ENCODE peak calls at places on chromosomes 2 and 18, in ten cellular contexts. N is bronchial epithelial cell, M is left ventricle myocardium inferior, E is PC-9, C is H7, J is Karpas-422, V is ovary, T is neural progenitor cell, S is lung, L is right atrium auricular region. X is an unnamed sample.

GRCh38 chr2:43210467-43211303 is 15.7 kb downstream of the ZFP36L2 start:
- DNase-seq in N (peak; percentile 12), V (peak; percentile 86), T (no peak), E (no peak), M (peak; percentile 61), J (no peak), C (no peak), S (peak; percentile 40), L (no peak), X (no peak)

GRCh38 chr2:64538764-64539433 is 14.8 kb downstream of the AFTPH start:
- DNase-seq in T (no peak), M (no peak), C (no peak), S (no peak), L (no peak), V (no peak), J (no peak), N (no peak), E (no peak), X (no peak)

GRCh38 chr2:88658318-88658717 is 31.1 kb upstream of the EIF2AK3 start:
- DNase-seq in C (no peak), L (no peak), V (no peak), N (peak; percentile 71), E (peak; percentile 56), T (no peak), M (no peak), J (no peak), S (no peak), X (no peak)

GRCh38 chr2:192010073-192010472 is 163.2 kb upstream of the CAVIN2 start:
- DNase-seq in J (no peak), S (no peak), N (no peak), V (no peak), L (no peak), M (no peak), C (no peak), T (no peak), E (no peak), X (no peak)

GRCh38 chr18:26335139-26335933 is 109.1 kb downstream of the TAF4B start:
- DNase-seq in E (no peak), S (no peak), L (no peak), C (no peak), M (no peak), V (no peak), T (no peak), J (no peak), N (no peak), X (peak; percentile 44)

GRCh38 chr2:102872388-102872787 is 110.6 kb downstream of the TMEM182 start:
- DNase-seq in J (no peak), T (no peak), E (no peak), L (no peak), V (no peak), M (no peak), C (no peak), S (no peak), N (no peak), X (no peak)

GRCh38 chr2:42748846-42749245 is 15.1 kb downstream of the OXER1 start:
- DNase-seq in S (no peak), V (no peak), M (no peak), E (no peak), J (no peak), N (no peak), C (no peak), L (no peak), T (no peak), X (no peak)

GRCh38 chr2:9984861-9985480 is 33.5 kb downstream of the GRHL1 start:
- DNase-seq in C (no peak), S (no peak), E (no peak), M (no peak), V (no peak), L (no peak), T (no peak), J (no peak), N (peak; percentile 27), X (peak; percentile 68)

GRCh38 chr2:218878486-218878885 is 2.2 kb upstream of the WNT10A start:
- DNase-seq in E (no peak), S (no peak), N (no peak), L (no peak), T (no peak), M (peak; percentile 13), C (no peak), V (no peak), J (no peak), X (no peak)

GRCh38 chr2:218879881-218880748 is 537 bp upstream of the WNT10A start:
- DNase-seq in J (peak; percentile 60), C (peak; percentile 91), L (no peak), N (no peak), V (no peak), S (no peak), T (no peak), E (no peak), M (no peak), X (no peak)

GRCh38 chr2:218877891-218878290 is 2.8 kb upstream of the WNT10A start:
- DNase-seq in S (no peak), C (no peak), M (peak; percentile 7), E (no peak), N (no peak), L (no peak), J (no peak), T (peak; percentile 50), V (peak; percentile 17), X (no peak)

GRCh38 chr2:218877331-218877730 is 3.3 kb upstream of the WNT10A start:
- DNase-seq in S (no peak), N (no peak), M (peak; percentile 5), C (no peak), E (no peak), L (no peak), V (peak; percentile 3), J (no peak), T (no peak), X (no peak)

GRCh38 chr2:218878941-218879761 is 1.5 kb upstream of the WNT10A start:
- DNase-seq in E (no peak), L (no peak), J (no peak), V (no peak), T (peak; percentile 76), C (peak; percentile 68), M (peak; percentile 12), S (no peak), N (no peak), X (no peak)
- H3K27me3 ChIP-seq in E (no peaks in the 10 kb centered on the region), L (peaks cover 18% of the 10 kb centered on the region), J (no peaks in the 10 kb centered on the region), V (no peaks in the 10 kb centered on the region), T (peaks cover 100% of the 10 kb centered on the region), C (peaks cover 99% of the 10 kb centered on the region), M (peaks cover 100% of the 10 kb centered on the region), S (peaks cover 10% of the 10 kb centered on the region), N (peaks cover 6% of the 10 kb centered on the region), X (peaks cover 61% of the 10 kb centered on the region)

DNA sequence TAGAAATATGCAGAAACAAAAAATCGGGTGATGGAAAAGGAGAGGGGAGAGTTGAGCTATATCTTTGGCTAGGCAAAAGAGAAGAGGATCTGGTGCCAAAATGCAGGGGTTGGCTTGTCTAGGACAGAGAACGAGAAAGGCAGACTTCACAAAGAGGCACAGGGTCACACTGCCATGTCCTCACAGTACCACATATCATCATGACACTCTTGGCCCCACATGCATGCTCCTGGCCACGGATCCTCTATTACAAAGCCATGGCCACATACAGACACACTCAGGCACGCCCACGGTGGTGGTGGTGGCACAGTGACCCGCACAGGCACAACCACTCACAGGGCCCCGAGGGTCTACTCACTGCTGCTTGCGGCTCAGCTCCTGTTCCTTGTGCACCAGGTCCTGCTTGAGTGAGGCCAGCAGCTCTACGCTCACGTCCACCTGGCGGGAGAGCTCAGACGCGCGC is 15.9 kb downstream of the FBXO41 start:
- DNase-seq in N (no peak), L (no peak), S (no peak), M (no peak), V (no peak), E (no peak), J (no peak), T (no peak), C (no peak), X (no peak)
- H3K4me3 ChIP-seq in N (peak overlapping the region; percentile 40), L (no peak overlapping the region), S (no peak overlapping the region), M (peak overlapping the region; percentile 45), V (no peak overlapping the region), E (no peak overlapping the region), J (no peak overlapping the region), T (peak overlapping the region; percentile 32), C (peak overlapping the region; percentile 59), X (no peak overlapping the region)

GRCh38 chr2:218962859-218963492 is 3.5 kb downstream of the CDK5R2 start:
- DNase-seq in L (no peak), E (no peak), V (peak; percentile 68), S (peak; percentile 60), N (peak; percentile 75), M (peak; percentile 66), T (peak; percentile 98), C (peak; percentile 92), J (peak; percentile 56), X (no peak)

GRCh38 chr2:218961229-218961628 is 1.8 kb downstream of the CDK5R2 start:
- DNase-seq in J (no peak), L (no peak), V (no peak), M (no peak), E (no peak), C (no peak), S (no peak), T (no peak), N (no peak), X (no peak)

GRCh38 chr2:218960196-218961165 is 1.0 kb downstream of the CDK5R2 start:
- DNase-seq in E (no peak), T (peak; percentile 56), V (no peak), M (no peak), N (no peak), C (peak; percentile 73), J (no peak), S (no peak), L (no peak), X (no peak)

GRCh38 chr2:218963597-218963996 is 4.1 kb downstream of the CDK5R2 start:
- DNase-seq in E (no peak), L (no peak), C (no peak), V (no peak), S (no peak), N (peak; percentile 47), J (no peak), M (no peak), T (peak; percentile 62), X (no peak)

GRCh38 chr2:218961651-218962570 is 2.4 kb downstream of the CDK5R2 start:
- DNase-seq in T (peak; percentile 75), M (no peak), E (no peak), J (no peak), L (no peak), N (no peak), V (no peak), C (peak; percentile 90), S (no peak), X (no peak)
- H3K27me3 ChIP-seq in T (peaks cover 67% of the 10 kb centered on the region), M (peaks cover 100% of the 10 kb centered on the region), E (no peaks in the 10 kb centered on the region), J (no peaks in the 10 kb centered on the region), L (peaks cover 49% of the 10 kb centered on the region), N (peaks cover 20% of the 10 kb centered on the region), V (no peaks in the 10 kb centered on the region), C (peaks cover 54% of the 10 kb centered on the region), S (peaks cover 43% of the 10 kb centered on the region), X (peaks cover 37% of the 10 kb centered on the region)

GRCh38 chr2:99645960-99646359 is 156.1 kb upstream of the REV1 start:
- DNase-seq in T (no peak), J (no peak), M (no peak), N (no peak), C (no peak), L (no peak), E (no peak), V (no peak), S (no peak), X (no peak)

GRCh38 chr2:99651930-99652670 is 162.3 kb upstream of the REV1 start:
- DNase-seq in V (no peak), S (no peak), L (no peak), N (peak; percentile 40), T (no peak), E (no peak), M (no peak), C (no peak), J (no peak), X (no peak)

GRCh38 chr2:99643824-99644787 is 154.3 kb upstream of the REV1 start:
- DNase-seq in M (no peak), T (no peak), J (no peak), S (no peak), L (no peak), C (no peak), N (no peak), E (no peak), V (no peak), X (no peak)

GRCh38 chr2:99648906-99649606 is 159.2 kb upstream of the REV1 start:
- DNase-seq in T (no peak), L (no peak), J (no peak), S (no peak), N (no peak), E (no peak), M (no peak), C (no peak), V (no peak), X (no peak)

DNA sequence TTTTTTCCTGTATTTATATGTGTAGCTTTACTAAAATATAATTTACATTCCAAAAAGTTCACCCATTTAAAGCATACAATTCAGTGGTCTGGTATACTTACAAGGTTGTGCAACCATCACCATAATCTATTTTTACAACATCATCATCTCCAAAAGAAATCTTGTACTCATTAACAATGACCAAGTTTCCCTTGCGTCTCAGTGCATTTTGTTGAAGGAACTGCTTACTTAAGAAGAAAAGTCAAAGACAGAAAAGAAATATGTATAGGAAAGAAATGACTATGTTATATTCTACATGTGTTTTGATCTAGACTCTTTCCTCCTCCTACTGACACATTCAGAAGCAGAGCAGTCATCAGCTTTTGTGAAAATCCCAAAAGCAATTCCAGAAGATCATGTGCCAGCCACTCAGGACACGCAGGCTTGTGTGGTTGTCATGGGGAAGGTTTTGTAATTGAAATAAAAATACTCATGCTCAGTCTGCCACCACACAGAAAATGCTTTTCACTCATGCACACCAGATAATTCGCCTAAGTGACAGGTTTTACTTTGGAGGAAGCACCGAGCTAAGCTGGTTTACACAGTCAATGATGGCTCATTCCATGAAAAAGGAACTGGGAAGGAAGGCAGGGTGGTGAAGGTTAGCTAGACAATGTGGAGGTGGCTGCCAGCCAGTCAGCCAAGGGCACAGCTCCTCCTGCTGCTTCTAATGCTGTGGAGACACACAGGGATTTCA is 158.5 kb upstream of the REV1 start:
- DNase-seq in C (no peak), S (no peak), V (no peak), M (no peak), J (no peak), L (no peak), E (no peak), N (no peak), T (no peak), X (peak; percentile 66)
- H3K4me3 ChIP-seq in C (no peak overlapping the region), S (no peak overlapping the region), V (no peak overlapping the region), M (peak overlapping the region; percentile 2), J (no peak overlapping the region), L (no peak overlapping the region), E (no peak overlapping the region), N (no peak overlapping the region), T (no peak overlapping the region), X (no peak overlapping the region)

X was measured in BJ.